ENCODE peak calls at places on chromosomes 6 and 20, in five cellular contexts. V, K, E, J and W are unnamed samples.

GRCh38 chr6:25405442-25405841 is 126.3 kb downstream of the CARMIL1 start:
- DNase-seq in E (no peak), V (no peak), K (no peak), J (no peak), W (no peak)

GRCh38 chr6:79146426-79146825 is 68.4 kb upstream of the PHIP start:
- DNase-seq in J (no peak), V (no peak), K (no peak), E (no peak), W (no peak)

GRCh38 chr6:33672808-33673207 is 38.7 kb downstream of the UQCC2 start:
- DNase-seq in K (peak; percentile 99), J (peak; percentile 95), E (no peak), V (peak; percentile 78), W (peak; percentile 94)

GRCh38 chr6:13099771-13100170 is 228.6 kb downstream of the TBC1D7 start:
- DNase-seq in J (no peak), K (no peak), E (no peak), V (no peak), W (no peak)

GRCh38 chr6:3267162-3267561 is 8.4 kb downstream of the PSMG4 start:
- DNase-seq in J (no peak), V (no peak), K (no peak), E (no peak), W (no peak)

GRCh38 chr6:149435919-149436586 is 36.0 kb downstream of the SUMO4 start:
- DNase-seq in V (no peak), E (no peak), J (no peak), K (no peak), W (no peak)

GRCh38 chr6:38453302-38453701 is 186.4 kb downstream of the BTBD9 start:
- DNase-seq in V (no peak), K (no peak), J (no peak), E (no peak), W (no peak)

GRCh38 chr6:108944058-108944457 is 95.8 kb downstream of the ARMC2 start:
- DNase-seq in K (no peak), E (no peak), J (peak; percentile 20), V (no peak), W (no peak)

GRCh38 chr6:21149460-21149859 is 444.1 kb upstream of the SOX4 start:
- DNase-seq in E (no peak), K (no peak), J (no peak), V (no peak), W (no peak)

GRCh38 chr6:36445651-36446050 is 2.9 kb downstream of the KCTD20 start:
- DNase-seq in E (no peak), J (no peak), K (no peak), V (no peak), W (no peak)

GRCh38 chr6:92688328-92688727 is 731.0 kb downstream of the EPHA7 start:
- DNase-seq in V (no peak), E (no peak), J (no peak), K (no peak), W (no peak)

GRCh38 chr6:44705611-44706010 is 318.1 kb downstream of the CDC5L start:
- DNase-seq in E (no peak), K (no peak), J (no peak), V (no peak), W (no peak)

GRCh38 chr6:78947962-78948361 is 80.6 kb downstream of the IRAK1BP1 start:
- DNase-seq in E (no peak), V (no peak), K (no peak), J (peak; percentile 71), W (no peak)

GRCh38 chr20:3172933-3173581 is at the start of gene LZTS3:
- DNase-seq in E (peak; percentile 88), J (peak; percentile 52), V (peak; percentile 84), K (peak; percentile 99), W (no peak)

GRCh38 chr6:15077964-15078363 is 167.9 kb upstream of the JARID2 start:
- DNase-seq in J (no peak), V (no peak), K (peak; percentile 63), E (no peak), W (no peak)

GRCh38 chr6:115932481-115932880 is 128.2 kb downstream of the FRK start:
- DNase-seq in E (no peak), K (no peak), V (no peak), J (peak; percentile 99), W (peak; percentile 82)

GRCh38 chr6:43749461-43749860 is 20.6 kb upstream of the VEGFA start:
- DNase-seq in V (no peak), K (no peak), J (no peak), E (no peak), W (no peak)

GRCh38 chr20:17843246-17844132 is 125.1 kb downstream of the SNX5 start:
- DNase-seq in K (peak; percentile 96), E (peak; percentile 72), V (no peak), J (peak; percentile 99), W (peak; percentile 78)

GRCh38 chr20:34624628-34625027 is 52.3 kb downstream of the PIGU start:
- DNase-seq in J (no peak), E (no peak), K (no peak), V (no peak), W (no peak)

GRCh38 chr6:2917065-2917464 is 14.0 kb upstream of the SERPINB9 start:
- DNase-seq in J (no peak), E (no peak), K (no peak), V (peak; percentile 6), W (no peak)

GRCh38 chr20:33079267-33079666 is at the start of gene BPIFB4:
- DNase-seq in K (peak; percentile 91), V (no peak), E (no peak), J (peak; percentile 8), W (no peak)

GRCh38 chr6:39821014-39821738 is 29.0 kb downstream of the DAAM2 start:
- DNase-seq in J (no peak), K (peak; percentile 65), V (no peak), E (no peak), W (no peak)

GRCh38 chr6:161394437-161394836 is 120.6 kb upstream of the AGPAT4 start:
- DNase-seq in E (no peak), J (no peak), K (no peak), V (no peak), W (no peak)

GRCh38 chr20:57411406-57412283 is 20.4 kb downstream of the RBM38 start:
- DNase-seq in V (no peak), E (peak; percentile 67), K (no peak), J (no peak), W (no peak)

GRCh38 chr6:36305885-36306284 is 30.8 kb downstream of the BNIP5 start:
- DNase-seq in E (no peak), K (no peak), J (no peak), V (no peak), W (no peak)

GRCh38 chr6:70180183-70180903 is 122.5 kb downstream of the COL9A1 start:
- DNase-seq in J (no peak), E (no peak), V (no peak), K (no peak), W (no peak)

GRCh38 chr20:45813006-45813340 is 529 bp downstream of the UBE2C start:
- DNase-seq in V (no peak), E (no peak), K (no peak), J (no peak), W (no peak)

GRCh38 chr20:53163486-53163885 is 191.3 kb downstream of the TSHZ2 start:
- DNase-seq in E (no peak), V (no peak), K (no peak), J (peak; percentile 92), W (no peak)

GRCh38 chr20:6533828-6534388 is 233.6 kb upstream of the BMP2 start:
- DNase-seq in E (peak; percentile 35), J (peak; percentile 97), V (no peak), K (peak; percentile 3), W (peak; percentile 98)

GRCh38 chr6:82178084-82178758 is 69.3 kb downstream of the IBTK start:
- DNase-seq in K (no peak), E (no peak), J (peak; percentile 57), V (no peak), W (no peak)

GRCh38 chr6:138115877-138116660 is 8.8 kb upstream of the PERP start:
- DNase-seq in K (peak; percentile 68), J (peak; percentile 71), V (peak; percentile 40), E (no peak), W (peak; percentile 31)

GRCh38 chr20:14064921-14065320 is 69.6 kb downstream of the MACROD2 start:
- DNase-seq in K (no peak), J (no peak), V (no peak), E (no peak), W (no peak)

GRCh38 chr6:105326216-105326615 is 76.7 kb downstream of the PREP start:
- DNase-seq in E (no peak), V (no peak), K (no peak), J (peak; percentile 75), W (no peak)

GRCh38 chr6:107917468-107918375 is 40.3 kb downstream of the SEC63 start:
- DNase-seq in V (no peak), K (no peak), J (no peak), E (no peak), W (no peak)

GRCh38 chr6:98574991-98575390 is 259.4 kb upstream of the POU3F2 start:
- DNase-seq in J (no peak), E (no peak), K (no peak), V (no peak), W (no peak)

DNA sequence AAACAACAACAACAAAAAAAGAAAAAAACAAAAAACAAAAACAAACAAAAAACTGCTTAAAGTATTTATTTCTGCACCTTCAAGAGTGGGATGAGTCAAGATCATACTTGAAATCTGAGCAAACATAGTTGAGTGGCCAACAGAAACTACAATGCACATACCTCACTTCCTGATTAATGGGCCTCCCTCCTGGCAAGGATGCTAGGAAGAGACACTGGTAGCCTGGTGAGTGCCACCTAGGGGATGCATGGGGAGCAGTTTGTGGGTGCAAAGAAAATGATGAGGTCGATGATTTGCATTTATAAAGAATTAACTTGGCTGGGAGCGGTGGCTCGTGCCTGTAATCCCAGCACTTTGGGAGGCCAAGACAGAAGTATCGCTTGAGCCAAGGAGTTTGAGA is 808.1 kb downstream of the MAFB start:
- DNase-seq in J (no peak), K (no peak), V (peak; percentile 1), E (no peak), W (no peak)
- TF ChIP-seq CTCF in J (peak; percentile 28), K (peak; percentile 39), V (no peak), E (no peak), W (peak; percentile 12)

GRCh38 chr20:19756756-19757486 is 1.1 kb upstream of the RIN2 start:
- DNase-seq in K (peak; percentile 66), V (no peak), J (peak; percentile 12), E (no peak), W (no peak)
- TF ChIP-seq CTCF in K (no peak), V (no peak), J (no peak), E (no peak), W (no peak)

DNA sequence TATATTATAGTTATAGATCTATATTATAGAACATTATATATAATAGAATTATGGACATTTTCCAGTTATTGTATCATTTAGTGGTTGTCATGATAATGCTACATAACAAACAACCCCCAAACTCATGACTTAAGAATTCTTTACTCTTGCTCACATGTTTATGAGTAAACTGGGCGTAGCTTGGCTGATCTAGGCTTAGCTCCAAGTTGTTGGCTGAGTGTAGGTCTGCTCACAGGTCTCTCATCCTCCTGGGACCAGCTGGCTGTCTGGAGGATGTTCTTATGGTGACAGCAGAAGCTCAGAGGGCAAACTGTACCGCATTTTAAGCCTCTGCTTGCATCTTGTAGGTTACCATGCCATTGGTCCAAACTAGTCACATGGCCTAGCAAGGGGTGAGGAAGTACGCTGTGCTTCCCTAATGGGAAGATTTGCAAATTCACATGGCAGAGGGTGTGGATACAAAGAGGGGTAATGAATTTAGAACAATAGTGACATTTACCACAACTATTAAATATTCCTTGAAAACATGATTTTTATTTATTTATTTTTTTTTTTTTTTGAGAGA is 34.2 kb downstream of the ARHGAP40 start:
- DNase-seq in K (no peak), V (no peak), J (no peak), E (no peak), W (peak; percentile 9)
- TF ChIP-seq CTCF in K (no peak), V (no peak), J (no peak), E (no peak), W (no peak)

GRCh38 chr20:40811660-40812414 is 122.8 kb upstream of the MAFB start:
- DNase-seq in V (no peak), K (no peak), E (no peak), J (no peak), W (no peak)
- TF ChIP-seq CTCF in V (no peak), K (peak; percentile 22), E (no peak), J (peak; percentile 26), W (no peak)